ENCODE peak calls at places on chromosomes 5 and 9, in nine cellular contexts. One of them, this sample, is unnamed.
A peak's percentile ranks its signal among the peaks of the same experiment; 100 is the strongest.

GRCh38 chr5:179608131-179608581 is 15.3 kb downstream of the HNRNPH1 start:
- DNase-seq in stomach: no peak
- DNase-seq in suprapubic skin: peak; percentile 55
- DNase-seq in A549: no peak
- DNase-seq in tibial nerve: no peak
- DNase-seq in sigmoid colon: peak; percentile 64
- DNase-seq in K562: peak; percentile 9
- DNase-seq in GM12878: no peak
- DNase-seq in HepG2: no peak
- DNase-seq in this sample: no peak

GRCh38 chr5:125683669-125684068 is 739.5 kb upstream of the GRAMD2B start:
- DNase-seq in stomach: no peak
- DNase-seq in suprapubic skin: no peak
- DNase-seq in A549: no peak
- DNase-seq in tibial nerve: no peak
- DNase-seq in sigmoid colon: no peak
- DNase-seq in K562: no peak
- DNase-seq in GM12878: no peak
- DNase-seq in HepG2: no peak
- DNase-seq in this sample: no peak

GRCh38 chr9:35726876-35727438 is 5.0 kb downstream of the TLN1 start:
- DNase-seq in stomach: no peak
- DNase-seq in suprapubic skin: no peak
- DNase-seq in A549: peak; percentile 49
- DNase-seq in tibial nerve: no peak
- DNase-seq in sigmoid colon: peak; percentile 91
- DNase-seq in K562: no peak
- DNase-seq in GM12878: no peak
- DNase-seq in HepG2: peak; percentile 35
- DNase-seq in this sample: no peak

GRCh38 chr9:77435688-77436087 is 212.4 kb downstream of the GNA14 start:
- DNase-seq in stomach: no peak
- DNase-seq in suprapubic skin: no peak
- DNase-seq in A549: no peak
- DNase-seq in tibial nerve: no peak
- DNase-seq in sigmoid colon: no peak
- DNase-seq in K562: no peak
- DNase-seq in GM12878: no peak
- DNase-seq in HepG2: no peak
- DNase-seq in this sample: no peak

GRCh38 chr9:20512106-20512505 is 110.2 kb downstream of the MLLT3 start:
- DNase-seq in stomach: no peak
- DNase-seq in suprapubic skin: no peak
- DNase-seq in A549: peak; percentile 63
- DNase-seq in tibial nerve: no peak
- DNase-seq in sigmoid colon: no peak
- DNase-seq in K562: no peak
- DNase-seq in GM12878: no peak
- DNase-seq in HepG2: no peak
- DNase-seq in this sample: no peak

GRCh38 chr9:126471084-126471611 is 142.6 kb upstream of the LMX1B start:
- DNase-seq in stomach: peak; percentile 72
- DNase-seq in suprapubic skin: peak; percentile 88
- DNase-seq in A549: no peak
- DNase-seq in tibial nerve: peak; percentile 64
- DNase-seq in sigmoid colon: no peak
- DNase-seq in K562: no peak
- DNase-seq in GM12878: peak; percentile 52
- DNase-seq in HepG2: no peak
- DNase-seq in this sample: no peak

GRCh38 chr5:112957970-112958773 is 18.4 kb upstream of the DCP2 start:
- DNase-seq in stomach: peak; percentile 81
- DNase-seq in suprapubic skin: peak; percentile 83
- DNase-seq in A549: peak; percentile 88
- DNase-seq in tibial nerve: no peak
- DNase-seq in sigmoid colon: peak; percentile 77
- DNase-seq in K562: peak; percentile 37
- DNase-seq in GM12878: peak; percentile 57
- DNase-seq in HepG2: peak; percentile 65
- DNase-seq in this sample: peak; percentile 83

GRCh38 chr9:123927625-123928308 is 2.2 kb downstream of the DENND1A start:
- DNase-seq in stomach: no peak
- DNase-seq in suprapubic skin: no peak
- DNase-seq in A549: no peak
- DNase-seq in tibial nerve: no peak
- DNase-seq in sigmoid colon: no peak
- DNase-seq in K562: peak; percentile 28
- DNase-seq in GM12878: peak; percentile 58
- DNase-seq in HepG2: no peak
- DNase-seq in this sample: no peak

GRCh38 chr9:129138476-129139232 is 27.4 kb downstream of the PTPA start:
- DNase-seq in stomach: peak; percentile 46
- DNase-seq in suprapubic skin: no peak
- DNase-seq in A549: no peak
- DNase-seq in tibial nerve: peak; percentile 37
- DNase-seq in sigmoid colon: peak; percentile 82
- DNase-seq in K562: no peak
- DNase-seq in GM12878: no peak
- DNase-seq in HepG2: no peak
- DNase-seq in this sample: peak; percentile 68

GRCh38 chr5:135273212-135273611 is 125.8 kb downstream of the MACROH2A1 start:
- DNase-seq in stomach: no peak
- DNase-seq in suprapubic skin: no peak
- DNase-seq in A549: no peak
- DNase-seq in tibial nerve: no peak
- DNase-seq in sigmoid colon: no peak
- DNase-seq in K562: no peak
- DNase-seq in GM12878: no peak
- DNase-seq in HepG2: no peak
- DNase-seq in this sample: no peak

GRCh38 chr9:79395691-79396558 is 175.8 kb upstream of the TLE4 start:
- DNase-seq in stomach: no peak
- DNase-seq in suprapubic skin: no peak
- DNase-seq in A549: no peak
- DNase-seq in tibial nerve: no peak
- DNase-seq in sigmoid colon: no peak
- DNase-seq in K562: no peak
- DNase-seq in GM12878: no peak
- DNase-seq in HepG2: no peak
- DNase-seq in this sample: no peak

GRCh38 chr5:141879941-141880738 is 1.9 kb upstream of the PCDH1 start:
- DNase-seq in stomach: no peak
- DNase-seq in suprapubic skin: no peak
- DNase-seq in A549: no peak
- DNase-seq in tibial nerve: no peak
- DNase-seq in sigmoid colon: no peak
- DNase-seq in K562: no peak
- DNase-seq in GM12878: no peak
- DNase-seq in HepG2: no peak
- DNase-seq in this sample: no peak

GRCh38 chr5:1737790-1738405 is 61.7 kb downstream of the MRPL36 start:
- DNase-seq in stomach: peak; percentile 25
- DNase-seq in suprapubic skin: no peak
- DNase-seq in A549: peak; percentile 16
- DNase-seq in tibial nerve: no peak
- DNase-seq in sigmoid colon: no peak
- DNase-seq in K562: peak; percentile 74
- DNase-seq in GM12878: peak; percentile 11
- DNase-seq in HepG2: peak; percentile 31
- DNase-seq in this sample: no peak

GRCh38 chr5:125005287-125005686 is 258.8 kb upstream of the ZNF608 start:
- DNase-seq in stomach: no peak
- DNase-seq in suprapubic skin: no peak
- DNase-seq in A549: no peak
- DNase-seq in tibial nerve: no peak
- DNase-seq in sigmoid colon: no peak
- DNase-seq in K562: no peak
- DNase-seq in GM12878: no peak
- DNase-seq in HepG2: no peak
- DNase-seq in this sample: no peak

GRCh38 chr5:143085319-143085917 is 315.2 kb downstream of the ARHGAP26 start:
- DNase-seq in stomach: no peak
- DNase-seq in suprapubic skin: no peak
- DNase-seq in A549: no peak
- DNase-seq in tibial nerve: no peak
- DNase-seq in sigmoid colon: no peak
- DNase-seq in K562: no peak
- DNase-seq in GM12878: no peak
- DNase-seq in HepG2: no peak
- DNase-seq in this sample: no peak

GRCh38 chr5:17991775-17992174 is 357.5 kb downstream of the TAF11L14 start:
- DNase-seq in stomach: no peak
- DNase-seq in suprapubic skin: no peak
- DNase-seq in A549: no peak
- DNase-seq in tibial nerve: no peak
- DNase-seq in sigmoid colon: no peak
- DNase-seq in K562: no peak
- DNase-seq in GM12878: no peak
- DNase-seq in HepG2: no peak
- DNase-seq in this sample: no peak

GRCh38 chr5:36052542-36052941 is 14.1 kb downstream of the UGT3A2 start:
- DNase-seq in stomach: no peak
- DNase-seq in suprapubic skin: no peak
- DNase-seq in A549: no peak
- DNase-seq in tibial nerve: no peak
- DNase-seq in sigmoid colon: no peak
- DNase-seq in K562: no peak
- DNase-seq in GM12878: no peak
- DNase-seq in HepG2: no peak
- DNase-seq in this sample: no peak
- TF ChIP-seq EP300 in stomach: no peak
- TF ChIP-seq EP300 in suprapubic skin: no peak
- TF ChIP-seq EP300 in A549: no peak
- TF ChIP-seq EP300 in tibial nerve: no peak
- TF ChIP-seq EP300 in sigmoid colon: no peak
- TF ChIP-seq EP300 in K562: no peak
- TF ChIP-seq EP300 in GM12878: no peak
- TF ChIP-seq EP300 in HepG2: no peak
- TF ChIP-seq EP300 in this sample: no peak

GRCh38 chr5:83472508-83473343 is 1.2 kb downstream of the VCAN start:
- DNase-seq in stomach: no peak
- DNase-seq in suprapubic skin: peak; percentile 80
- DNase-seq in A549: peak; percentile 39
- DNase-seq in tibial nerve: peak; percentile 29
- DNase-seq in sigmoid colon: peak; percentile 83
- DNase-seq in K562: peak; percentile 13
- DNase-seq in GM12878: no peak
- DNase-seq in HepG2: no peak
- DNase-seq in this sample: no peak
- H3K4me3 ChIP-seq in stomach: peak overlapping the region; percentile 54
- H3K4me3 ChIP-seq in suprapubic skin: peak overlapping the region; percentile 52
- H3K4me3 ChIP-seq in A549: peak overlapping the region; percentile 56
- H3K4me3 ChIP-seq in tibial nerve: peak overlapping the region; percentile 40
- H3K4me3 ChIP-seq in sigmoid colon: peak overlapping the region; percentile 31
- H3K4me3 ChIP-seq in K562: peak overlapping the region; percentile 40
- H3K4me3 ChIP-seq in GM12878: peak overlapping the region; percentile 78
- H3K4me3 ChIP-seq in HepG2: peak overlapping the region; percentile 68
- H3K4me3 ChIP-seq in this sample: peak overlapping the region; percentile 32

DNA sequence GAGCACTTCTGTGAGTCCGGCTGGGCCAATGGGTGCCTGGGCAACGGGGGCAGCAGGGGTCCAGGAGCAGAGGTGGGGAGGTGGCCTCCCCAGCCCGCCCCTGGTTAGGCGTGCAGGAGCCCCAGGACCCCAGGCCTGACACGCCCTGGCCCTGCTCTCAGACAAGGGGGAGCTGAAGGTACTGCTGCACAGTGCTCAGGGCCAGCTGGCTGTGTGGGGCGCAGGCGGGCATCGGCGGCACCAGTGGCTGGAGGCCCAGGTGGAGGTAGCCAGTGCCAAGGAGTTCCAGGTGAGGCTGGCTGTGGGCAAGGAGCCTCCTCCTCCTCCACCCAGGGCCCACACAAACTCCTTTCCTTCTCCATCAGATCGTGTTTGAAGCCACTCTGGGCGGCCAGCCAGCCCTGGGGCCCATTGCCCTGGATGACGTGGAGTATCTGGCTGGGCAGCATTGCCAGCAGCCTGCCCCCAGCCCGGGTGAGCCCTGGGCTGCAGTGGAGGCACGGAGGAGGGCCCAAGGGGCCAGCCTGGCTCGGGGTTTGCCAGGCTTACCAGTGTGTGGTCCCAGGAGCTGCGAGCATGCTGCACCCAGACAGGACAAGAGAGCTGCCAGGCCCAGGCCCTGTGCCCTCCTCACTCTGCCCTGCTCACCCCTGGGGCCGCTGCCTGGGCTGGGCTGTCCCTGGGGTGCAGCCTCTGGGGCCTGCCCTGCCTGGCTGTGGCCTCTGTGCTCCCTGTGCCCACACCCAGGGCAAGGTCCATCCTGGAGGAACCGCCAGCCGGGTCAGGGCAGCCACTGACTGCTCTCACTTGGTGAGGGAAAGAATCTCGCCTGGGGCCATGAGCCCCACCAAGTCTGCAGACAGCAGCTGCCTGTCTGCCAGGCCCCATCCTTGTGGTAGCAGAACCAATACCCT is 7.0 kb downstream of the MAMDC4 start:
- DNase-seq in stomach: peak; percentile 95
- DNase-seq in suprapubic skin: peak; percentile 69
- DNase-seq in A549: peak; percentile 50
- DNase-seq in tibial nerve: no peak
- DNase-seq in sigmoid colon: peak; percentile 87
- DNase-seq in K562: no peak
- DNase-seq in GM12878: no peak
- DNase-seq in HepG2: no peak
- DNase-seq in this sample: peak; percentile 40
- TF ChIP-seq POLR2A in stomach: no peak
- TF ChIP-seq POLR2A in suprapubic skin: no peak
- TF ChIP-seq POLR2A in A549: peak; percentile 2
- TF ChIP-seq POLR2A in tibial nerve: no peak
- TF ChIP-seq POLR2A in sigmoid colon: no peak
- TF ChIP-seq POLR2A in K562: no peak
- TF ChIP-seq POLR2A in GM12878: peak; percentile 2
- TF ChIP-seq POLR2A in HepG2: no peak
- TF ChIP-seq POLR2A in this sample: no peak

GRCh38 chr5:151079838-151080619 is 805 bp downstream of the TNIP1 start:
- DNase-seq in stomach: no peak
- DNase-seq in suprapubic skin: no peak
- DNase-seq in A549: peak; percentile 58
- DNase-seq in tibial nerve: no peak
- DNase-seq in sigmoid colon: no peak
- DNase-seq in K562: peak; percentile 51
- DNase-seq in GM12878: no peak
- DNase-seq in HepG2: no peak
- DNase-seq in this sample: no peak

GRCh38 chr5:151076616-151077015 is 4.2 kb downstream of the TNIP1 start:
- DNase-seq in stomach: no peak
- DNase-seq in suprapubic skin: no peak
- DNase-seq in A549: no peak
- DNase-seq in tibial nerve: no peak
- DNase-seq in sigmoid colon: no peak
- DNase-seq in K562: no peak
- DNase-seq in GM12878: no peak
- DNase-seq in HepG2: no peak
- DNase-seq in this sample: no peak

GRCh38 chr5:151075698-151076331 is 5.0 kb downstream of the TNIP1 start:
- DNase-seq in stomach: peak; percentile 73
- DNase-seq in suprapubic skin: no peak
- DNase-seq in A549: peak; percentile 44
- DNase-seq in tibial nerve: no peak
- DNase-seq in sigmoid colon: no peak
- DNase-seq in K562: no peak
- DNase-seq in GM12878: no peak
- DNase-seq in HepG2: no peak
- DNase-seq in this sample: no peak

GRCh38 chr5:151078490-151079262 is 2.2 kb downstream of the TNIP1 start:
- DNase-seq in stomach: no peak
- DNase-seq in suprapubic skin: no peak
- DNase-seq in A549: no peak
- DNase-seq in tibial nerve: no peak
- DNase-seq in sigmoid colon: no peak
- DNase-seq in K562: no peak
- DNase-seq in GM12878: no peak
- DNase-seq in HepG2: no peak
- DNase-seq in this sample: no peak

GRCh38 chr5:151077419-151077818 is 3.4 kb downstream of the TNIP1 start:
- DNase-seq in stomach: no peak
- DNase-seq in suprapubic skin: no peak
- DNase-seq in A549: no peak
- DNase-seq in tibial nerve: no peak
- DNase-seq in sigmoid colon: no peak
- DNase-seq in K562: no peak
- DNase-seq in GM12878: no peak
- DNase-seq in HepG2: no peak
- DNase-seq in this sample: no peak
- TF ChIP-seq EP300 in stomach: no peak
- TF ChIP-seq EP300 in suprapubic skin: no peak
- TF ChIP-seq EP300 in A549: no peak
- TF ChIP-seq EP300 in tibial nerve: no peak
- TF ChIP-seq EP300 in sigmoid colon: no peak
- TF ChIP-seq EP300 in K562: no peak
- TF ChIP-seq EP300 in GM12878: no peak
- TF ChIP-seq EP300 in HepG2: no peak
- TF ChIP-seq EP300 in this sample: no peak